ENCODE peak calls at places on chromosomes 12 and 14, in nine cellular contexts. One of them, this sample, is unnamed.

GRCh38 chr12:110010853-110011835 is 11.9 kb downstream of the ANKRD13A start:
- DNase-seq in esophagus squamous epithelium: no peak
- DNase-seq in neuronal stem cell: no peak
- DNase-seq in activated T-cell treated with anti-CD3 and anti-CD28 coated beads, Interleukin-2, amount 50 U/mL, for 72 hours: no peak
- DNase-seq in effector CD4-positive, alpha-beta T cell: no peak
- DNase-seq in keratinocyte: no peak
- DNase-seq in fibroblast of lung: no peak
- DNase-seq in astrocyte of the spinal cord: no peak
- DNase-seq in T follicular helper cell: no peak
- DNase-seq in this sample: no peak

GRCh38 chr14:28243600-28243999 is 523.0 kb upstream of the FOXG1 start:
- DNase-seq in fibroblast of lung: no peak
- DNase-seq in effector CD4-positive, alpha-beta T cell: no peak
- DNase-seq in T follicular helper cell: no peak
- DNase-seq in activated T-cell treated with anti-CD3 and anti-CD28 coated beads, Interleukin-2, amount 50 U/mL, for 72 hours: no peak
- DNase-seq in astrocyte of the spinal cord: peak
- DNase-seq in keratinocyte: no peak
- DNase-seq in esophagus squamous epithelium: no peak
- DNase-seq in neuronal stem cell: peak
- DNase-seq in this sample: no peak

GRCh38 chr14:69152181-69152943 is 557 bp downstream of the DCAF5 start:
- DNase-seq in T follicular helper cell: peak
- DNase-seq in keratinocyte: no peak
- DNase-seq in astrocyte of the spinal cord: peak
- DNase-seq in activated T-cell treated with anti-CD3 and anti-CD28 coated beads, Interleukin-2, amount 50 U/mL, for 72 hours: peak
- DNase-seq in effector CD4-positive, alpha-beta T cell: peak
- DNase-seq in fibroblast of lung: peak
- DNase-seq in esophagus squamous epithelium: no peak
- DNase-seq in neuronal stem cell: peak
- DNase-seq in this sample: peak

GRCh38 chr14:76985540-76986260 is 42.8 kb downstream of the IRF2BPL start:
- DNase-seq in effector CD4-positive, alpha-beta T cell: no peak
- DNase-seq in keratinocyte: no peak
- DNase-seq in esophagus squamous epithelium: no peak
- DNase-seq in astrocyte of the spinal cord: peak
- DNase-seq in neuronal stem cell: no peak
- DNase-seq in activated T-cell treated with anti-CD3 and anti-CD28 coated beads, Interleukin-2, amount 50 U/mL, for 72 hours: no peak
- DNase-seq in fibroblast of lung: no peak
- DNase-seq in T follicular helper cell: no peak
- DNase-seq in this sample: no peak

GRCh38 chr12:48050174-48050573 is 45.9 kb upstream of the COL2A1 start:
- DNase-seq in T follicular helper cell: no peak
- DNase-seq in fibroblast of lung: no peak
- DNase-seq in activated T-cell treated with anti-CD3 and anti-CD28 coated beads, Interleukin-2, amount 50 U/mL, for 72 hours: no peak
- DNase-seq in esophagus squamous epithelium: no peak
- DNase-seq in astrocyte of the spinal cord: no peak
- DNase-seq in neuronal stem cell: no peak
- DNase-seq in effector CD4-positive, alpha-beta T cell: no peak
- DNase-seq in keratinocyte: no peak
- DNase-seq in this sample: no peak

GRCh38 chr14:69090187-69090789 is 62.6 kb downstream of the DCAF5 start:
- DNase-seq in astrocyte of the spinal cord: peak
- DNase-seq in neuronal stem cell: no peak
- DNase-seq in effector CD4-positive, alpha-beta T cell: no peak
- DNase-seq in fibroblast of lung: peak
- DNase-seq in T follicular helper cell: peak
- DNase-seq in keratinocyte: no peak
- DNase-seq in esophagus squamous epithelium: no peak
- DNase-seq in activated T-cell treated with anti-CD3 and anti-CD28 coated beads, Interleukin-2, amount 50 U/mL, for 72 hours: no peak
- DNase-seq in this sample: peak

GRCh38 chr14:104229621-104230041 is 91.2 kb downstream of the KIF26A start:
- DNase-seq in astrocyte of the spinal cord: no peak
- DNase-seq in neuronal stem cell: no peak
- DNase-seq in fibroblast of lung: no peak
- DNase-seq in esophagus squamous epithelium: no peak
- DNase-seq in T follicular helper cell: no peak
- DNase-seq in effector CD4-positive, alpha-beta T cell: no peak
- DNase-seq in keratinocyte: no peak
- DNase-seq in activated T-cell treated with anti-CD3 and anti-CD28 coated beads, Interleukin-2, amount 50 U/mL, for 72 hours: no peak
- DNase-seq in this sample: no peak

GRCh38 chr14:52911904-52912303 is 38.9 kb downstream of the FERMT2 start:
- DNase-seq in esophagus squamous epithelium: no peak
- DNase-seq in activated T-cell treated with anti-CD3 and anti-CD28 coated beads, Interleukin-2, amount 50 U/mL, for 72 hours: no peak
- DNase-seq in fibroblast of lung: no peak
- DNase-seq in keratinocyte: no peak
- DNase-seq in T follicular helper cell: no peak
- DNase-seq in effector CD4-positive, alpha-beta T cell: no peak
- DNase-seq in neuronal stem cell: no peak
- DNase-seq in astrocyte of the spinal cord: no peak
- DNase-seq in this sample: no peak

GRCh38 chr14:70789361-70789760 is 20.0 kb downstream of the MAP3K9 start:
- DNase-seq in activated T-cell treated with anti-CD3 and anti-CD28 coated beads, Interleukin-2, amount 50 U/mL, for 72 hours: no peak
- DNase-seq in esophagus squamous epithelium: no peak
- DNase-seq in effector CD4-positive, alpha-beta T cell: no peak
- DNase-seq in fibroblast of lung: peak
- DNase-seq in neuronal stem cell: no peak
- DNase-seq in keratinocyte: no peak
- DNase-seq in astrocyte of the spinal cord: peak
- DNase-seq in T follicular helper cell: no peak
- DNase-seq in this sample: no peak

GRCh38 chr12:3977621-3978020 is 104.4 kb upstream of the PARP11 start:
- DNase-seq in neuronal stem cell: no peak
- DNase-seq in activated T-cell treated with anti-CD3 and anti-CD28 coated beads, Interleukin-2, amount 50 U/mL, for 72 hours: no peak
- DNase-seq in T follicular helper cell: no peak
- DNase-seq in esophagus squamous epithelium: no peak
- DNase-seq in astrocyte of the spinal cord: no peak
- DNase-seq in effector CD4-positive, alpha-beta T cell: no peak
- DNase-seq in keratinocyte: no peak
- DNase-seq in fibroblast of lung: no peak
- DNase-seq in this sample: no peak